ENCODE peak calls at places on chromosomes 5 and 9, in nine cellular contexts. One of them, this sample, is unnamed.

GRCh38 chr5:142248853-142249462 is 75.9 kb downstream of the SPRY4 start:
- DNase-seq in brain microvascular endothelial cell: no peak
- DNase-seq in HCT116: no peak
- DNase-seq in AG04450: no peak
- DNase-seq in upper lobe of right lung: peak; percentile 78
- DNase-seq in H9: no peak
- DNase-seq in endodermal cell: peak; percentile 78
- DNase-seq in pancreas: no peak
- DNase-seq in tibial nerve: no peak
- DNase-seq in this sample: no peak

GRCh38 chr9:130029223-130029583 is 13.8 kb downstream of the FNBP1 start:
- DNase-seq in upper lobe of right lung: no peak
- DNase-seq in endodermal cell: no peak
- DNase-seq in AG04450: no peak
- DNase-seq in tibial nerve: no peak
- DNase-seq in brain microvascular endothelial cell: no peak
- DNase-seq in H9: no peak
- DNase-seq in pancreas: no peak
- DNase-seq in HCT116: no peak
- DNase-seq in this sample: no peak

GRCh38 chr5:158770506-158770905 is 329.2 kb downstream of the EBF1 start:
- DNase-seq in HCT116: peak; percentile 6
- DNase-seq in brain microvascular endothelial cell: no peak
- DNase-seq in tibial nerve: no peak
- DNase-seq in endodermal cell: peak; percentile 82
- DNase-seq in pancreas: no peak
- DNase-seq in AG04450: no peak
- DNase-seq in upper lobe of right lung: no peak
- DNase-seq in H9: peak; percentile 57
- DNase-seq in this sample: no peak

GRCh38 chr5:149616727-149617284 is 35.5 kb downstream of the ARHGEF37 start:
- DNase-seq in AG04450: no peak
- DNase-seq in HCT116: no peak
- DNase-seq in upper lobe of right lung: no peak
- DNase-seq in brain microvascular endothelial cell: no peak
- DNase-seq in tibial nerve: no peak
- DNase-seq in H9: no peak
- DNase-seq in pancreas: no peak
- DNase-seq in endodermal cell: no peak
- DNase-seq in this sample: no peak

GRCh38 chr5:72353046-72353445 is 32.9 kb downstream of the PTCD2 start:
- DNase-seq in brain microvascular endothelial cell: peak; percentile 69
- DNase-seq in HCT116: no peak
- DNase-seq in endodermal cell: no peak
- DNase-seq in upper lobe of right lung: no peak
- DNase-seq in H9: no peak
- DNase-seq in pancreas: no peak
- DNase-seq in AG04450: peak; percentile 47
- DNase-seq in tibial nerve: no peak
- DNase-seq in this sample: no peak

GRCh38 chr5:167982-168660 is 23.2 kb upstream of the LRRC14B start:
- DNase-seq in brain microvascular endothelial cell: peak; percentile 97
- DNase-seq in H9: peak; percentile 12
- DNase-seq in AG04450: peak; percentile 96
- DNase-seq in pancreas: no peak
- DNase-seq in endodermal cell: no peak
- DNase-seq in tibial nerve: no peak
- DNase-seq in HCT116: no peak
- DNase-seq in upper lobe of right lung: peak; percentile 52
- DNase-seq in this sample: peak; percentile 62

GRCh38 chr5:125190232-125191051 is 444.0 kb upstream of the ZNF608 start:
- DNase-seq in pancreas: no peak
- DNase-seq in AG04450: no peak
- DNase-seq in HCT116: no peak
- DNase-seq in endodermal cell: no peak
- DNase-seq in H9: no peak
- DNase-seq in brain microvascular endothelial cell: no peak
- DNase-seq in tibial nerve: no peak
- DNase-seq in upper lobe of right lung: no peak
- DNase-seq in this sample: no peak

GRCh38 chr9:86747711-86748110 is 199.6 kb downstream of the GAS1 start:
- DNase-seq in tibial nerve: no peak
- DNase-seq in brain microvascular endothelial cell: no peak
- DNase-seq in HCT116: no peak
- DNase-seq in endodermal cell: no peak
- DNase-seq in pancreas: no peak
- DNase-seq in upper lobe of right lung: no peak
- DNase-seq in H9: no peak
- DNase-seq in AG04450: no peak
- DNase-seq in this sample: no peak

GRCh38 chr5:138725153-138725884 is 27.9 kb upstream of the CTNNA1 start:
- DNase-seq in HCT116: peak; percentile 86
- DNase-seq in pancreas: peak; percentile 27
- DNase-seq in upper lobe of right lung: no peak
- DNase-seq in H9: peak; percentile 93
- DNase-seq in AG04450: peak; percentile 4
- DNase-seq in endodermal cell: peak; percentile 93
- DNase-seq in tibial nerve: no peak
- DNase-seq in brain microvascular endothelial cell: peak; percentile 45
- DNase-seq in this sample: peak; percentile 89

GRCh38 chr9:76531231-76531775 is 72.3 kb downstream of the GCNT1 start:
- DNase-seq in brain microvascular endothelial cell: no peak
- DNase-seq in pancreas: no peak
- DNase-seq in tibial nerve: no peak
- DNase-seq in endodermal cell: no peak
- DNase-seq in AG04450: no peak
- DNase-seq in H9: no peak
- DNase-seq in upper lobe of right lung: no peak
- DNase-seq in HCT116: no peak
- DNase-seq in this sample: no peak

GRCh38 chr9:12703996-12704395 is 10.8 kb downstream of the TYRP1 start:
- DNase-seq in brain microvascular endothelial cell: no peak
- DNase-seq in pancreas: no peak
- DNase-seq in tibial nerve: no peak
- DNase-seq in upper lobe of right lung: no peak
- DNase-seq in AG04450: no peak
- DNase-seq in H9: no peak
- DNase-seq in HCT116: no peak
- DNase-seq in endodermal cell: no peak
- DNase-seq in this sample: no peak

GRCh38 chr5:18281947-18282557 is 647.8 kb downstream of the TAF11L14 start:
- DNase-seq in tibial nerve: no peak
- DNase-seq in H9: no peak
- DNase-seq in endodermal cell: no peak
- DNase-seq in HCT116: no peak
- DNase-seq in AG04450: peak; percentile 33
- DNase-seq in brain microvascular endothelial cell: peak; percentile 27
- DNase-seq in pancreas: no peak
- DNase-seq in upper lobe of right lung: no peak
- DNase-seq in this sample: no peak

GRCh38 chr9:93288891-93289883 is 105.2 kb downstream of the WNK2 start:
- DNase-seq in brain microvascular endothelial cell: peak; percentile 9
- DNase-seq in upper lobe of right lung: peak; percentile 61
- DNase-seq in tibial nerve: no peak
- DNase-seq in pancreas: no peak
- DNase-seq in endodermal cell: peak; percentile 63
- DNase-seq in HCT116: no peak
- DNase-seq in H9: peak; percentile 45
- DNase-seq in AG04450: no peak
- DNase-seq in this sample: no peak

GRCh38 chr9:3948826-3949578 is 350.9 kb downstream of the GLIS3 start:
- DNase-seq in upper lobe of right lung: no peak
- DNase-seq in H9: no peak
- DNase-seq in tibial nerve: no peak
- DNase-seq in endodermal cell: no peak
- DNase-seq in AG04450: no peak
- DNase-seq in brain microvascular endothelial cell: peak; percentile 56
- DNase-seq in pancreas: no peak
- DNase-seq in HCT116: no peak
- DNase-seq in this sample: no peak

GRCh38 chr9:131280660-131281059 is 4.3 kb upstream of the FAM78A start:
- DNase-seq in H9: no peak
- DNase-seq in AG04450: no peak
- DNase-seq in brain microvascular endothelial cell: no peak
- DNase-seq in upper lobe of right lung: no peak
- DNase-seq in tibial nerve: no peak
- DNase-seq in pancreas: no peak
- DNase-seq in HCT116: no peak
- DNase-seq in endodermal cell: no peak
- DNase-seq in this sample: no peak
- H3K27me3 ChIP-seq in H9: peaks cover 10% of the 10 kb centered on the region
- H3K27me3 ChIP-seq in AG04450: peaks cover 51% of the 10 kb centered on the region
- H3K27me3 ChIP-seq in brain microvascular endothelial cell: peaks cover 35% of the 10 kb centered on the region
- H3K27me3 ChIP-seq in upper lobe of right lung: peaks cover 24% of the 10 kb centered on the region
- H3K27me3 ChIP-seq in tibial nerve: no peaks in the 10 kb centered on the region
- H3K27me3 ChIP-seq in pancreas: no peaks in the 10 kb centered on the region
- H3K27me3 ChIP-seq in HCT116: no peaks in the 10 kb centered on the region
- H3K27me3 ChIP-seq in endodermal cell: peaks cover 33% of the 10 kb centered on the region
- H3K27me3 ChIP-seq in this sample: peaks cover 16% of the 10 kb centered on the region

DNA sequence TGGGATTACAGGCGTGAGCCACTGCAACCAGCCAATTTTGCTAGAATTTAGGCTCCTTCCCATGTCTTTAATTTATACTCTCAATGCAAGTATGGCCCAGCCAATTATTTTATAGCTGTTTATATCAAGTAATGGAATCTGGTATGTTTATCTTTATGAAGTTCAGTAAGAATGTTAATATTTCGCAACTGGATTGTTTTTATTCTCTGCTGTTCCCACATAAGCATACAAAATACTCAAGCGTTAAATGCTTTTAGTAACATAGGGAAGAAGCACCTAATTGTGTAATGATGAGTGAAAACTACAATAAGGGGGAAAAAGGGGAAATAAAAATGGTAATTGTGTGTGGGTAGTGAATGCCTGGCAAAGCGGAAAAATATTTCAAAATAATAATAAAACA is 21.3 kb downstream of the PWWP2A start:
- DNase-seq in HCT116: no peak
- DNase-seq in upper lobe of right lung: no peak
- DNase-seq in H9: no peak
- DNase-seq in tibial nerve: no peak
- DNase-seq in pancreas: no peak
- DNase-seq in brain microvascular endothelial cell: no peak
- DNase-seq in endodermal cell: no peak
- DNase-seq in AG04450: peak; percentile 24
- DNase-seq in this sample: no peak
- H3K27ac ChIP-seq in HCT116: no peak overlapping the region
- H3K27ac ChIP-seq in upper lobe of right lung: no peak overlapping the region
- H3K27ac ChIP-seq in H9: no peak overlapping the region
- H3K27ac ChIP-seq in tibial nerve: no peak overlapping the region
- H3K27ac ChIP-seq in pancreas: no peak overlapping the region
- H3K27ac ChIP-seq in brain microvascular endothelial cell: no peak overlapping the region
- H3K27ac ChIP-seq in endodermal cell: no peak overlapping the region
- H3K27ac ChIP-seq in AG04450: no peak overlapping the region
- H3K27ac ChIP-seq in this sample: peak overlapping the region; percentile 47

GRCh38 chr5:1751026-1751863 is 48.4 kb downstream of the MRPL36 start:
- DNase-seq in pancreas: peak; percentile 4
- DNase-seq in brain microvascular endothelial cell: no peak
- DNase-seq in AG04450: no peak
- DNase-seq in upper lobe of right lung: peak; percentile 59
- DNase-seq in tibial nerve: peak; percentile 9
- DNase-seq in H9: peak; percentile 31
- DNase-seq in HCT116: no peak
- DNase-seq in endodermal cell: peak; percentile 57
- DNase-seq in this sample: peak; percentile 57

GRCh38 chr5:1750469-1750868 is 49.2 kb downstream of the MRPL36 start:
- DNase-seq in H9: peak; percentile 12
- DNase-seq in tibial nerve: peak; percentile 7
- DNase-seq in brain microvascular endothelial cell: no peak
- DNase-seq in pancreas: peak; percentile 4
- DNase-seq in upper lobe of right lung: peak; percentile 44
- DNase-seq in endodermal cell: peak; percentile 26
- DNase-seq in AG04450: no peak
- DNase-seq in HCT116: no peak
- DNase-seq in this sample: peak; percentile 46

GRCh38 chr5:1748271-1748670 is 51.4 kb downstream of the MRPL36 start:
- DNase-seq in AG04450: no peak
- DNase-seq in pancreas: no peak
- DNase-seq in HCT116: no peak
- DNase-seq in tibial nerve: no peak
- DNase-seq in endodermal cell: peak; percentile 21
- DNase-seq in H9: peak; percentile 15
- DNase-seq in brain microvascular endothelial cell: no peak
- DNase-seq in upper lobe of right lung: peak; percentile 30
- DNase-seq in this sample: peak; percentile 20

GRCh38 chr5:1748845-1749244 is 50.8 kb downstream of the MRPL36 start:
- DNase-seq in tibial nerve: no peak
- DNase-seq in pancreas: no peak
- DNase-seq in upper lobe of right lung: peak; percentile 21
- DNase-seq in endodermal cell: no peak
- DNase-seq in brain microvascular endothelial cell: no peak
- DNase-seq in HCT116: no peak
- DNase-seq in AG04450: no peak
- DNase-seq in H9: peak; percentile 9
- DNase-seq in this sample: no peak

GRCh38 chr5:1749346-1750124 is 50.1 kb downstream of the MRPL36 start:
- DNase-seq in upper lobe of right lung: peak; percentile 46
- DNase-seq in HCT116: no peak
- DNase-seq in H9: peak; percentile 17
- DNase-seq in brain microvascular endothelial cell: no peak
- DNase-seq in pancreas: peak; percentile 5
- DNase-seq in tibial nerve: no peak
- DNase-seq in AG04450: no peak
- DNase-seq in endodermal cell: peak; percentile 26
- DNase-seq in this sample: peak; percentile 40
- H3K27me3 ChIP-seq in upper lobe of right lung: no peaks in the 10 kb centered on the region
- H3K27me3 ChIP-seq in HCT116: peaks cover 9% of the 10 kb centered on the region
- H3K27me3 ChIP-seq in H9: no peaks in the 10 kb centered on the region
- H3K27me3 ChIP-seq in brain microvascular endothelial cell: no peaks in the 10 kb centered on the region
- H3K27me3 ChIP-seq in pancreas: no peaks in the 10 kb centered on the region
- H3K27me3 ChIP-seq in tibial nerve: no peaks in the 10 kb centered on the region
- H3K27me3 ChIP-seq in AG04450: no peaks in the 10 kb centered on the region
- H3K27me3 ChIP-seq in endodermal cell: no peaks in the 10 kb centered on the region
- H3K27me3 ChIP-seq in this sample: no peaks in the 10 kb centered on the region

GRCh38 chr9:134324359-134325095 is 1.7 kb upstream of the RXRA start:
- DNase-seq in H9: no peak
- DNase-seq in AG04450: no peak
- DNase-seq in pancreas: peak; percentile 37
- DNase-seq in endodermal cell: no peak
- DNase-seq in brain microvascular endothelial cell: peak; percentile 54
- DNase-seq in upper lobe of right lung: no peak
- DNase-seq in HCT116: no peak
- DNase-seq in tibial nerve: no peak
- DNase-seq in this sample: peak; percentile 72

GRCh38 chr9:134321571-134321930 is 4.7 kb upstream of the RXRA start:
- DNase-seq in upper lobe of right lung: peak; percentile 40
- DNase-seq in AG04450: no peak
- DNase-seq in pancreas: no peak
- DNase-seq in H9: no peak
- DNase-seq in brain microvascular endothelial cell: no peak
- DNase-seq in HCT116: no peak
- DNase-seq in tibial nerve: no peak
- DNase-seq in endodermal cell: no peak
- DNase-seq in this sample: peak; percentile 37

GRCh38 chr9:134321957-134322741 is 4.1 kb upstream of the RXRA start:
- DNase-seq in tibial nerve: no peak
- DNase-seq in HCT116: no peak
- DNase-seq in AG04450: no peak
- DNase-seq in pancreas: peak; percentile 38
- DNase-seq in upper lobe of right lung: peak; percentile 55
- DNase-seq in brain microvascular endothelial cell: no peak
- DNase-seq in endodermal cell: no peak
- DNase-seq in H9: no peak
- DNase-seq in this sample: peak; percentile 65

GRCh38 chr9:134323741-134324358 is 2.4 kb upstream of the RXRA start:
- DNase-seq in tibial nerve: peak; percentile 66
- DNase-seq in endodermal cell: peak; percentile 67
- DNase-seq in H9: no peak
- DNase-seq in AG04450: no peak
- DNase-seq in upper lobe of right lung: peak; percentile 85
- DNase-seq in brain microvascular endothelial cell: no peak
- DNase-seq in HCT116: peak; percentile 51
- DNase-seq in pancreas: peak; percentile 46
- DNase-seq in this sample: peak; percentile 90

GRCh38 chr9:134322781-134323241 is 3.4 kb upstream of the RXRA start:
- DNase-seq in HCT116: no peak
- DNase-seq in tibial nerve: no peak
- DNase-seq in endodermal cell: no peak
- DNase-seq in pancreas: peak; percentile 18
- DNase-seq in brain microvascular endothelial cell: no peak
- DNase-seq in H9: no peak
- DNase-seq in upper lobe of right lung: peak; percentile 59
- DNase-seq in AG04450: no peak
- DNase-seq in this sample: peak; percentile 59
- H3K27ac ChIP-seq in HCT116: no peak overlapping the region
- H3K27ac ChIP-seq in tibial nerve: peak overlapping the region; percentile 94
- H3K27ac ChIP-seq in endodermal cell: no peak overlapping the region
- H3K27ac ChIP-seq in pancreas: no peak overlapping the region
- H3K27ac ChIP-seq in brain microvascular endothelial cell: no peak overlapping the region
- H3K27ac ChIP-seq in H9: no peak overlapping the region
- H3K27ac ChIP-seq in upper lobe of right lung: no peak overlapping the region
- H3K27ac ChIP-seq in AG04450: no peak overlapping the region
- H3K27ac ChIP-seq in this sample: no peak overlapping the region